ENCODE peak calls at places on chromosome 10, in nine cellular contexts. One of them, this sample, is unnamed.

GRCh38 chr10:43317422-43317821 is 50.6 kb upstream of the RASGEF1A start:
- DNase-seq in mammary epithelial cell: no peak
- DNase-seq in AG04449: no peak
- DNase-seq in epithelial cell of esophagus: no peak
- DNase-seq in glutamatergic neuron: no peak
- DNase-seq in CD4-positive, alpha-beta T cell: no peak
- DNase-seq in endodermal cell: no peak
- DNase-seq in neural crest cell: no peak
- DNase-seq in PC-3: peak
- DNase-seq in this sample: no peak

GRCh38 chr10:125002423-125003145 is 60.7 kb downstream of the ZRANB1 start:
- DNase-seq in mammary epithelial cell: no peak
- DNase-seq in AG04449: no peak
- DNase-seq in epithelial cell of esophagus: no peak
- DNase-seq in glutamatergic neuron: no peak
- DNase-seq in CD4-positive, alpha-beta T cell: no peak
- DNase-seq in endodermal cell: peak
- DNase-seq in neural crest cell: no peak
- DNase-seq in PC-3: no peak
- DNase-seq in this sample: peak

GRCh38 chr10:50447691-50448090 is 176.1 kb downstream of the SGMS1 start:
- DNase-seq in mammary epithelial cell: peak
- DNase-seq in AG04449: no peak
- DNase-seq in epithelial cell of esophagus: no peak
- DNase-seq in glutamatergic neuron: no peak
- DNase-seq in CD4-positive, alpha-beta T cell: no peak
- DNase-seq in endodermal cell: no peak
- DNase-seq in neural crest cell: no peak
- DNase-seq in PC-3: peak
- DNase-seq in this sample: no peak

GRCh38 chr10:124110882-124111281 is 17.5 kb upstream of the CHST15 start:
- DNase-seq in mammary epithelial cell: no peak
- DNase-seq in AG04449: no peak
- DNase-seq in epithelial cell of esophagus: no peak
- DNase-seq in glutamatergic neuron: no peak
- DNase-seq in CD4-positive, alpha-beta T cell: no peak
- DNase-seq in endodermal cell: no peak
- DNase-seq in neural crest cell: no peak
- DNase-seq in PC-3: no peak
- DNase-seq in this sample: no peak

GRCh38 chr10:61280303-61280702 is 172.9 kb downstream of the TMEM26 start:
- DNase-seq in mammary epithelial cell: peak
- DNase-seq in AG04449: no peak
- DNase-seq in epithelial cell of esophagus: peak
- DNase-seq in glutamatergic neuron: no peak
- DNase-seq in CD4-positive, alpha-beta T cell: no peak
- DNase-seq in endodermal cell: no peak
- DNase-seq in neural crest cell: no peak
- DNase-seq in PC-3: peak
- DNase-seq in this sample: no peak

GRCh38 chr10:12769326-12770044 is 232.0 kb downstream of the CCDC3 start:
- DNase-seq in mammary epithelial cell: no peak
- DNase-seq in AG04449: no peak
- DNase-seq in epithelial cell of esophagus: no peak
- DNase-seq in glutamatergic neuron: no peak
- DNase-seq in CD4-positive, alpha-beta T cell: no peak
- DNase-seq in endodermal cell: no peak
- DNase-seq in neural crest cell: no peak
- DNase-seq in PC-3: no peak
- DNase-seq in this sample: no peak

GRCh38 chr10:5758927-5759326 is 54.3 kb downstream of the GDI2 start:
- DNase-seq in mammary epithelial cell: no peak
- DNase-seq in AG04449: no peak
- DNase-seq in epithelial cell of esophagus: no peak
- DNase-seq in glutamatergic neuron: no peak
- DNase-seq in CD4-positive, alpha-beta T cell: no peak
- DNase-seq in endodermal cell: no peak
- DNase-seq in neural crest cell: no peak
- DNase-seq in PC-3: no peak
- DNase-seq in this sample: no peak

GRCh38 chr10:46018453-46019169 is 11.8 kb downstream of the NCOA4 start:
- DNase-seq in mammary epithelial cell: no peak
- DNase-seq in AG04449: no peak
- DNase-seq in epithelial cell of esophagus: no peak
- DNase-seq in glutamatergic neuron: no peak
- DNase-seq in CD4-positive, alpha-beta T cell: no peak
- DNase-seq in endodermal cell: no peak
- DNase-seq in neural crest cell: no peak
- DNase-seq in PC-3: no peak
- DNase-seq in this sample: no peak

GRCh38 chr10:97096327-97097153 is 89.2 kb downstream of the SLIT1 start:
- DNase-seq in mammary epithelial cell: no peak
- DNase-seq in AG04449: no peak
- DNase-seq in epithelial cell of esophagus: no peak
- DNase-seq in glutamatergic neuron: no peak
- DNase-seq in CD4-positive, alpha-beta T cell: no peak
- DNase-seq in endodermal cell: no peak
- DNase-seq in neural crest cell: no peak
- DNase-seq in PC-3: no peak
- DNase-seq in this sample: no peak

GRCh38 chr10:97097154-97097490 is 88.6 kb downstream of the SLIT1 start:
- DNase-seq in mammary epithelial cell: no peak
- DNase-seq in AG04449: no peak
- DNase-seq in epithelial cell of esophagus: no peak
- DNase-seq in glutamatergic neuron: no peak
- DNase-seq in CD4-positive, alpha-beta T cell: no peak
- DNase-seq in endodermal cell: no peak
- DNase-seq in neural crest cell: no peak
- DNase-seq in PC-3: no peak
- DNase-seq in this sample: no peak

GRCh38 chr10:97099868-97100267 is 85.9 kb downstream of the SLIT1 start:
- DNase-seq in mammary epithelial cell: no peak
- DNase-seq in AG04449: no peak
- DNase-seq in epithelial cell of esophagus: no peak
- DNase-seq in glutamatergic neuron: no peak
- DNase-seq in CD4-positive, alpha-beta T cell: no peak
- DNase-seq in endodermal cell: no peak
- DNase-seq in neural crest cell: no peak
- DNase-seq in PC-3: no peak
- DNase-seq in this sample: no peak

GRCh38 chr10:97099089-97099488 is 86.7 kb downstream of the SLIT1 start:
- DNase-seq in mammary epithelial cell: no peak
- DNase-seq in AG04449: no peak
- DNase-seq in epithelial cell of esophagus: no peak
- DNase-seq in glutamatergic neuron: no peak
- DNase-seq in CD4-positive, alpha-beta T cell: no peak
- DNase-seq in endodermal cell: no peak
- DNase-seq in neural crest cell: no peak
- DNase-seq in PC-3: no peak
- DNase-seq in this sample: no peak

DNA sequence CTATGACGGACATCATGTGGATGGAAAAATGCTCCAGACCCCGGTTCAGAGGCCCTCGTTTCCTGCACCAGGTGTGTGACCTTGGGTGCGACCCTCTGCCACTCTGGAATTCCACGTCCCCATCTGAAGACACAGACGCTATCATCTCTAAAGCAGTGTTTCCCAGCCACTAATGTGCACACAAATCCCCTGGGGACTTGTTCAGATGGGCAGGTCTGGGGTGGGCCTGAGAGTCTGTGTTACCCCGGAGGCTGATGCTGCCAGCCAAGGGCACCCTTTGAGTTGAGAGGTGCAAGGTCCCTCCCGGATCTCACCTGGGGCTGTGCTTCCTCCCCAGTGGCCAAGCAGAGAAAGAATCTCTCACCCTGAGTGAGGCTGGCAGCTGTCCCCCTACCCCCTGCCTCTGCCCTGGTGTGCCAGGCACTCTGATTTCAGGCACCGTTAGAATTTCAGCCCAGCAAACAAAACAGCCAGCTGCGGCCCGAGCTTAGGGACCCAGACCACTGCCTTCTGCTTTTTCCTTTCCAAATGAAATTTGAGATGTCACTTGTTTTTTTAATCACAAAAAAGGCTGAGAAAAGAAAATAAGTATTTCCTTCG is 90.0 kb downstream of the SLIT1 start:
- DNase-seq in mammary epithelial cell: no peak
- DNase-seq in AG04449: no peak
- DNase-seq in epithelial cell of esophagus: no peak
- DNase-seq in glutamatergic neuron: no peak
- DNase-seq in CD4-positive, alpha-beta T cell: no peak
- DNase-seq in endodermal cell: peak
- DNase-seq in neural crest cell: no peak
- DNase-seq in PC-3: no peak
- DNase-seq in this sample: no peak
- TF ChIP-seq CTCF in mammary epithelial cell: no peak
- TF ChIP-seq CTCF in AG04449: no peak
- TF ChIP-seq CTCF in epithelial cell of esophagus: no peak
- TF ChIP-seq CTCF in glutamatergic neuron: no peak
- TF ChIP-seq CTCF in CD4-positive, alpha-beta T cell: no peak
- TF ChIP-seq CTCF in endodermal cell: no peak
- TF ChIP-seq CTCF in neural crest cell: no peak
- TF ChIP-seq CTCF in PC-3: no peak
- TF ChIP-seq CTCF in this sample: no peak

GRCh38 chr10:1716839-1717238 is 20.5 kb downstream of the ADARB2 start:
- DNase-seq in mammary epithelial cell: no peak
- DNase-seq in AG04449: no peak
- DNase-seq in epithelial cell of esophagus: no peak
- DNase-seq in glutamatergic neuron: no peak
- DNase-seq in CD4-positive, alpha-beta T cell: no peak
- DNase-seq in endodermal cell: no peak
- DNase-seq in neural crest cell: no peak
- DNase-seq in PC-3: no peak
- DNase-seq in this sample: no peak

GRCh38 chr10:1712314-1712713 is 25.0 kb downstream of the ADARB2 start:
- DNase-seq in mammary epithelial cell: no peak
- DNase-seq in AG04449: no peak
- DNase-seq in epithelial cell of esophagus: no peak
- DNase-seq in glutamatergic neuron: no peak
- DNase-seq in CD4-positive, alpha-beta T cell: no peak
- DNase-seq in endodermal cell: no peak
- DNase-seq in neural crest cell: no peak
- DNase-seq in PC-3: no peak
- DNase-seq in this sample: no peak

GRCh38 chr10:1712944-1713671 is 24.2 kb downstream of the ADARB2 start:
- DNase-seq in mammary epithelial cell: no peak
- DNase-seq in AG04449: no peak
- DNase-seq in epithelial cell of esophagus: no peak
- DNase-seq in glutamatergic neuron: no peak
- DNase-seq in CD4-positive, alpha-beta T cell: no peak
- DNase-seq in endodermal cell: peak
- DNase-seq in neural crest cell: no peak
- DNase-seq in PC-3: no peak
- DNase-seq in this sample: no peak

DNA sequence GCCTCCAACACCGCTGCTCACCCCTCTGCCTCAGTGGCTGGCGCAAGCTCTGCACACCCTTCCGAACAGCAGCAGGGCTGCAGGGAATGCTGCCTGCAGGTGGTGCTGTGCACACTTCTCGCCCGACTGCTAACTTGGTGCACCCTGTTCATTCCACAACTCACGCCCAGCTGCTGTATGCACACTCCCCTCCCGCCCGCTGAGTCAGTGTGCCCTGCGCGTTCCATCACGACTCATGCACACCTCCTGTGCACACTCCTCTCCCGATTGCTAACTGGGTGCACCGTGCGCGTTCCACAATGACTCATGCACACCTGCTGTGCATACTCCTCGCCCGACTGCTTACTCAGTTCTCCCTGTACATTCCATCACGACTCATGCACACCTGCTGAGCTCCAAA is 21.5 kb downstream of the ADARB2 start:
- DNase-seq in mammary epithelial cell: peak
- DNase-seq in AG04449: no peak
- DNase-seq in epithelial cell of esophagus: peak
- DNase-seq in glutamatergic neuron: no peak
- DNase-seq in CD4-positive, alpha-beta T cell: no peak
- DNase-seq in endodermal cell: peak
- DNase-seq in neural crest cell: peak
- DNase-seq in PC-3: peak
- DNase-seq in this sample: no peak
- TF ChIP-seq CTCF in mammary epithelial cell: no peak
- TF ChIP-seq CTCF in AG04449: no peak
- TF ChIP-seq CTCF in epithelial cell of esophagus: no peak
- TF ChIP-seq CTCF in glutamatergic neuron: no peak
- TF ChIP-seq CTCF in CD4-positive, alpha-beta T cell: no peak
- TF ChIP-seq CTCF in endodermal cell: peak
- TF ChIP-seq CTCF in neural crest cell: peak
- TF ChIP-seq CTCF in PC-3: peak
- TF ChIP-seq CTCF in this sample: peak

GRCh38 chr10:101845903-101846302 is 2.3 kb upstream of the KCNIP2 start:
- DNase-seq in mammary epithelial cell: no peak
- DNase-seq in AG04449: no peak
- DNase-seq in epithelial cell of esophagus: no peak
- DNase-seq in glutamatergic neuron: no peak
- DNase-seq in CD4-positive, alpha-beta T cell: no peak
- DNase-seq in endodermal cell: no peak
- DNase-seq in neural crest cell: no peak
- DNase-seq in PC-3: no peak
- DNase-seq in this sample: no peak

GRCh38 chr10:101840741-101841453 is 2.7 kb downstream of the KCNIP2 start:
- DNase-seq in mammary epithelial cell: peak
- DNase-seq in AG04449: no peak
- DNase-seq in epithelial cell of esophagus: peak
- DNase-seq in glutamatergic neuron: peak
- DNase-seq in CD4-positive, alpha-beta T cell: peak
- DNase-seq in endodermal cell: peak
- DNase-seq in neural crest cell: peak
- DNase-seq in PC-3: peak
- DNase-seq in this sample: peak

GRCh38 chr10:101840102-101840684 is 3.4 kb downstream of the KCNIP2 start:
- DNase-seq in mammary epithelial cell: peak
- DNase-seq in AG04449: no peak
- DNase-seq in epithelial cell of esophagus: no peak
- DNase-seq in glutamatergic neuron: no peak
- DNase-seq in CD4-positive, alpha-beta T cell: no peak
- DNase-seq in endodermal cell: peak
- DNase-seq in neural crest cell: no peak
- DNase-seq in PC-3: no peak
- DNase-seq in this sample: no peak

GRCh38 chr10:101841826-101842225 is 1.8 kb downstream of the KCNIP2 start:
- DNase-seq in mammary epithelial cell: no peak
- DNase-seq in AG04449: no peak
- DNase-seq in epithelial cell of esophagus: no peak
- DNase-seq in glutamatergic neuron: no peak
- DNase-seq in CD4-positive, alpha-beta T cell: no peak
- DNase-seq in endodermal cell: no peak
- DNase-seq in neural crest cell: no peak
- DNase-seq in PC-3: no peak
- DNase-seq in this sample: no peak

GRCh38 chr10:101843032-101843991 is at the start of gene KCNIP2:
- DNase-seq in mammary epithelial cell: no peak
- DNase-seq in AG04449: no peak
- DNase-seq in epithelial cell of esophagus: no peak
- DNase-seq in glutamatergic neuron: peak
- DNase-seq in CD4-positive, alpha-beta T cell: peak
- DNase-seq in endodermal cell: peak
- DNase-seq in neural crest cell: peak
- DNase-seq in PC-3: no peak
- DNase-seq in this sample: no peak
- TF ChIP-seq CTCF in mammary epithelial cell: peak
- TF ChIP-seq CTCF in AG04449: peak
- TF ChIP-seq CTCF in epithelial cell of esophagus: peak
- TF ChIP-seq CTCF in glutamatergic neuron: peak
- TF ChIP-seq CTCF in CD4-positive, alpha-beta T cell: peak
- TF ChIP-seq CTCF in endodermal cell: peak
- TF ChIP-seq CTCF in neural crest cell: peak
- TF ChIP-seq CTCF in PC-3: peak
- TF ChIP-seq CTCF in this sample: peak

GRCh38 chr10:62648941-62649340 is 155.6 kb upstream of the ADO start:
- DNase-seq in mammary epithelial cell: no peak
- DNase-seq in AG04449: no peak
- DNase-seq in epithelial cell of esophagus: no peak
- DNase-seq in glutamatergic neuron: no peak
- DNase-seq in CD4-positive, alpha-beta T cell: no peak
- DNase-seq in endodermal cell: no peak
- DNase-seq in neural crest cell: no peak
- DNase-seq in PC-3: no peak
- DNase-seq in this sample: no peak

GRCh38 chr10:62652114-62652513 is 152.4 kb upstream of the ADO start:
- DNase-seq in mammary epithelial cell: peak
- DNase-seq in AG04449: no peak
- DNase-seq in epithelial cell of esophagus: peak
- DNase-seq in glutamatergic neuron: no peak
- DNase-seq in CD4-positive, alpha-beta T cell: no peak
- DNase-seq in endodermal cell: no peak
- DNase-seq in neural crest cell: no peak
- DNase-seq in PC-3: peak
- DNase-seq in this sample: no peak

GRCh38 chr10:62651341-62651740 is 153.2 kb upstream of the ADO start:
- DNase-seq in mammary epithelial cell: peak
- DNase-seq in AG04449: no peak
- DNase-seq in epithelial cell of esophagus: no peak
- DNase-seq in glutamatergic neuron: no peak
- DNase-seq in CD4-positive, alpha-beta T cell: no peak
- DNase-seq in endodermal cell: no peak
- DNase-seq in neural crest cell: no peak
- DNase-seq in PC-3: peak
- DNase-seq in this sample: no peak

GRCh38 chr10:62652564-62652963 is 152.0 kb upstream of the ADO start:
- DNase-seq in mammary epithelial cell: no peak
- DNase-seq in AG04449: no peak
- DNase-seq in epithelial cell of esophagus: no peak
- DNase-seq in glutamatergic neuron: no peak
- DNase-seq in CD4-positive, alpha-beta T cell: no peak
- DNase-seq in endodermal cell: no peak
- DNase-seq in neural crest cell: no peak
- DNase-seq in PC-3: no peak
- DNase-seq in this sample: no peak

GRCh38 chr10:62650411-62650810 is 154.1 kb upstream of the ADO start:
- DNase-seq in mammary epithelial cell: peak
- DNase-seq in AG04449: no peak
- DNase-seq in epithelial cell of esophagus: peak
- DNase-seq in glutamatergic neuron: no peak
- DNase-seq in CD4-positive, alpha-beta T cell: no peak
- DNase-seq in endodermal cell: no peak
- DNase-seq in neural crest cell: no peak
- DNase-seq in PC-3: no peak
- DNase-seq in this sample: no peak
- TF ChIP-seq CTCF in mammary epithelial cell: no peak
- TF ChIP-seq CTCF in AG04449: no peak
- TF ChIP-seq CTCF in epithelial cell of esophagus: no peak
- TF ChIP-seq CTCF in glutamatergic neuron: no peak
- TF ChIP-seq CTCF in CD4-positive, alpha-beta T cell: no peak
- TF ChIP-seq CTCF in endodermal cell: no peak
- TF ChIP-seq CTCF in neural crest cell: no peak
- TF ChIP-seq CTCF in PC-3: no peak
- TF ChIP-seq CTCF in this sample: no peak